ENCODE peak calls at places on chromosomes 3 and 15, in seven cellular contexts. L is mesothelial cell of epicardium, Q is A673, K is fibroblast of pulmonary artery, D is body of pancreas, Y is neural crest cell, A is DND-41. S is an unnamed sample.

GRCh38 chr3:11607816-11608215 is 35.9 kb downstream of the VGLL4 start:
- DNase-seq in L (no peak), Q (no peak), K (peak), D (no peak), Y (no peak), A (no peak), S (no peak)

GRCh38 chr3:12181806-12182205 is 23.1 kb upstream of the TIMP4 start:
- DNase-seq in L (no peak), Q (no peak), K (no peak), D (no peak), Y (no peak), A (peak), S (no peak)

GRCh38 chr3:196268270-196269163 is 19.0 kb downstream of the PCYT1A start:
- DNase-seq in L (no peak), Q (peak), K (peak), D (no peak), Y (no peak), A (no peak), S (no peak)

GRCh38 chr3:146581877-146582508 is 23.2 kb downstream of the PLSCR5 start:
- DNase-seq in L (no peak), Q (no peak), K (peak), D (no peak), Y (no peak), A (no peak), S (no peak)

GRCh38 chr3:42043116-42043796 is 47.9 kb upstream of the TRAK1 start:
- DNase-seq in L (peak), Q (no peak), K (peak), D (peak), Y (peak), A (no peak), S (no peak)

GRCh38 chr3:126544596-126545281 is 14.0 kb downstream of the C3orf22 start:
- DNase-seq in L (no peak), Q (no peak), K (no peak), D (no peak), Y (no peak), A (peak), S (no peak)

GRCh38 chr15:31977812-31978662 is 52.3 kb upstream of the CHRNA7 start:
- DNase-seq in L (peak), Q (peak), K (peak), D (peak), Y (peak), A (peak), S (no peak)

GRCh38 chr15:58985443-58985842 is 2.0 kb upstream of the RNF111 start:
- DNase-seq in L (no peak), Q (peak), K (peak), D (peak), Y (no peak), A (no peak), S (no peak)

GRCh38 chr3:130850044-130850797 is 43.7 kb upstream of the ATP2C1 start:
- DNase-seq in L (no peak), Q (peak), K (peak), D (peak), Y (no peak), A (peak), S (peak)

GRCh38 chr3:59321881-59322540 is 272.2 kb upstream of the CFAP20DC start:
- DNase-seq in L (no peak), Q (no peak), K (no peak), D (peak), Y (no peak), A (no peak), S (no peak)

GRCh38 chr3:8764528-8764927 is 4.9 kb downstream of the OXTR start:
- DNase-seq in L (peak), Q (no peak), K (no peak), D (no peak), Y (no peak), A (no peak), S (no peak)

GRCh38 chr3:36653095-36653494 is 111.3 kb downstream of the DCLK3 start:
- DNase-seq in L (no peak), Q (no peak), K (peak), D (no peak), Y (no peak), A (no peak), S (no peak)

GRCh38 chr3:129625071-129625874 is 18.8 kb upstream of the PLXND1 start:
- DNase-seq in L (no peak), Q (peak), K (no peak), D (no peak), Y (no peak), A (no peak), S (no peak)

GRCh38 chr3:22443834-22444233 is 692.8 kb upstream of the ZNF385D start:
- DNase-seq in L (no peak), Q (no peak), K (no peak), D (no peak), Y (no peak), A (no peak), S (no peak)

GRCh38 chr3:150348500-150348899 is 59.6 kb upstream of the TSC22D2 start:
- DNase-seq in L (no peak), Q (peak), K (peak), D (no peak), Y (no peak), A (no peak), S (no peak)

DNA sequence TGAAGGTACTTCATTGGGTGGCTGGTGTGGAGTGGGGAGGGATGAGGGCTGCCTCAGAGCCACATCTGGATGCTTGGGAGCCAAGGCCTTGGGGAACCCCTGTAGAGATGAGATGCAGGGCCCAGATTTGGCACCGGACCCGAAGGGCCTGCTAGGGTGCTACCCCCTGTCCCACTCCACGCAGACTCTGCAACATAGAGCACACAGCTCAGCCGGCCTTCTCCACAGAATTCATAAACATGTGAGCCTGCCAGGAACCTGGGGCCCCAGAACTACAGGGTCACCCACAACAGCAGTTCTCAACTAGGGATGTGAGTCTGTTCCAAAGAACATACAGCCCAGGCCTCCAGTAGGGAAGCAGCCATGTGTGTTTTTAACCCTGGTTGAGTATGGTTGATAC is 62.8 kb downstream of the LRIG1 start:
- DNase-seq in L (no peak), Q (no peak), K (no peak), D (no peak), Y (no peak), A (no peak), S (no peak)
- TF ChIP-seq CTCF in L (no peak), Q (no peak), K (no peak), D (no peak), Y (no peak), A (no peak), S (no peak)

DNA sequence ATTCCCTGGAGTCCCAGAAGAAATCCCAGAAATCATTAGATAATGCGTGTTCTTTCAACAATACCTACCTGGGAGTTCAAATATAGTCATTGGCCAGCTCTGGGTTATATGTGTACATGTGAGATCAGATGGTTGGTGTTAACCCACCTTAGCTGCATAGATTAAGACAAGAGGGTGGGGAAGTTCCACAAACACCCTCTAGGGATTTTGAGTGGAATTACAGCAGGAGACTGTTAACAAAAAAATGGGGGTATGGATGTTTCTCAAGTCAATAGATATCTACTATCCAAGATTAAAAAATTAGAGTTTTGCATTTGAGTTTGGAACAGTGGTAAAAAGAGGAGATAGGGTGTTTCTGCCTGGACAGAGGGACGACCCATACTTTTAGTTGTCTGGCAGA is 282.5 kb upstream of the CNTN3 start:
- DNase-seq in L (no peak), Q (peak), K (no peak), D (no peak), Y (no peak), A (no peak), S (no peak)
- TF ChIP-seq CTCF in L (peak), Q (peak), K (peak), D (peak), Y (peak), A (peak), S (no peak)

GRCh38 chr3:169228522-169228921 is 435.0 kb downstream of the MECOM start:
- DNase-seq in L (no peak), Q (no peak), K (no peak), D (no peak), Y (no peak), A (no peak), S (no peak)
- TF ChIP-seq CTCF in L (no peak), Q (no peak), K (no peak), D (no peak), Y (no peak), A (no peak), S (no peak)

GRCh38 chr15:98649621-98649995 is 1.3 kb downstream of the IGF1R start:
- DNase-seq in L (peak), Q (peak), K (peak), D (peak), Y (peak), A (peak), S (no peak)

GRCh38 chr15:98647026-98647773 is 1.1 kb upstream of the IGF1R start:
- DNase-seq in L (peak), Q (peak), K (peak), D (peak), Y (peak), A (peak), S (no peak)

GRCh38 chr15:98647774-98648653 is at the start of gene IGF1R:
- DNase-seq in L (peak), Q (peak), K (peak), D (peak), Y (peak), A (peak), S (peak)

GRCh38 chr15:98649996-98650870 is 1.9 kb downstream of the IGF1R start:
- DNase-seq in L (peak), Q (peak), K (peak), D (peak), Y (peak), A (peak), S (no peak)

DNA sequence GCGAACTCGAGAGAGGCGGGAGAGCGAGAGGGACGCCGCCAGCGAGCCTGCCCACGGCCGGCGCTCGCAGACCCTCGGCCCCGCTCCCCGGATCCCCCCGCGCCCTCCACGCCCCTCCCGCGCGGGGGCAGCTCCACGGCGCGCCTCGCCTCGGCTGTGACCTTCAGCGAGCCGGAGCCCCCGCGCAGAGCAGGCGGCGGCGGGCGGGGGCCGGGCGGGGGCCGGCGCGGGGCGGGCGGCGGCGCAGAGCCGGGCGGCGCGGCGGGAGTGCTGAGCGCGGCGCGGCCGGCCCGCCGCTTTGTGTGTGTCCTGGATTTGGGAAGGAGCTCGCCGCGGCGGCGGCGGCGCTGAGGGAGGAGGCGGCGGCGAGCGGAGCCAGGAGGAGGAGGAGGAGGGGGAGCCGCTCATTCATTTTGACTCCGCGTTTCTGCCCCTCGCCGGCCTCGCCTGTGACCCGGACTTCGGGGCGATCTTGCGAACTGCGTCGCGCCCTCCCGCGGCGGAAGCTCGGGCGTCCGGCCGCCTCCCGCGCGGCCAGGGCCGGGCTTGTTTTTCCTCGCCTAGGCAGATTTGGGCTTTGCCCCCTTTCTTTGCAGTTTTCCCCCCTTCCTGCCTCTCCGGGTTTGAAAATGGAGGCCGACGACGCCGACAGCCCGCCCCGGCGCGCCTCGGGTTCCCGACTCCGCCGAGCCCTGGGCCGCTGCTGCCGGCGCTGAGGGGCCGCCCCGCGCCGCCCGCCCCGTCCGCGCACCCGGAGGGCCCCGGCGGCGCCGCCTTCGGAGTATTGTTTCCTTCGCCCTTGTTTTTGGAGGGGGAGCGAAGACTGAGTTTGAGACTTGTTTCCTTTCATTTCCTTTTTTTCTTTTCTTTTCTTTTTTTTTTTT is 557 bp downstream of the IGF1R start:
- DNase-seq in L (peak), Q (peak), K (peak), D (peak), Y (peak), A (peak), S (no peak)
- TF ChIP-seq CTCF in L (no peak), Q (no peak), K (no peak), D (peak), Y (no peak), A (no peak), S (no peak)